ENCODE peak calls at places on chromosomes 1 and 21, in four cellular contexts. One of them, this sample, is unnamed. For H3K9me3, the result is how much of the 10 kb centered on the place peaks cover.

GRCh38 chr1:7042322-7043231 is 257.3 kb downstream of the CAMTA1 start:
- DNase-seq in fibroblast of lung: peak
- DNase-seq in PC-9: no peak
- DNase-seq in A673: peak
- DNase-seq in this sample: no peak

GRCh38 chr1:31902509-31902857 is 35.7 kb downstream of the PTP4A2 start:
- DNase-seq in fibroblast of lung: no peak
- DNase-seq in PC-9: no peak
- DNase-seq in A673: no peak
- DNase-seq in this sample: no peak

GRCh38 chr1:213750231-213751063 is 237.3 kb upstream of the PROX1 start:
- DNase-seq in fibroblast of lung: no peak
- DNase-seq in PC-9: no peak
- DNase-seq in A673: no peak
- DNase-seq in this sample: no peak

GRCh38 chr1:26959722-26960624 is at the start of gene KDF1:
- DNase-seq in fibroblast of lung: no peak
- DNase-seq in PC-9: peak
- DNase-seq in A673: no peak
- DNase-seq in this sample: no peak

GRCh38 chr1:17559618-17560419 is 20.3 kb downstream of the ARHGEF10L start:
- DNase-seq in fibroblast of lung: no peak
- DNase-seq in PC-9: peak
- DNase-seq in A673: no peak
- DNase-seq in this sample: no peak

GRCh38 chr1:165257969-165258459 is 98.5 kb downstream of the LMX1A start:
- DNase-seq in fibroblast of lung: peak
- DNase-seq in PC-9: no peak
- DNase-seq in A673: peak
- DNase-seq in this sample: peak

GRCh38 chr1:61436016-61436415 is 288.9 kb downstream of the TM2D1 start:
- DNase-seq in fibroblast of lung: no peak
- DNase-seq in PC-9: no peak
- DNase-seq in A673: no peak
- DNase-seq in this sample: no peak

GRCh38 chr1:204084247-204084772 is 11.4 kb downstream of the SOX13 start:
- DNase-seq in fibroblast of lung: no peak
- DNase-seq in PC-9: peak
- DNase-seq in A673: no peak
- DNase-seq in this sample: no peak

GRCh38 chr1:119000371-119001180 is 12.4 kb upstream of the TBX15 start:
- DNase-seq in fibroblast of lung: no peak
- DNase-seq in PC-9: no peak
- DNase-seq in A673: peak
- DNase-seq in this sample: no peak

GRCh38 chr1:9233241-9233941 is 1.2 kb upstream of the H6PD start:
- DNase-seq in fibroblast of lung: peak
- DNase-seq in PC-9: no peak
- DNase-seq in A673: no peak
- DNase-seq in this sample: no peak

GRCh38 chr1:154463512-154463990 is 38.5 kb upstream of the TDRD10 start:
- DNase-seq in fibroblast of lung: no peak
- DNase-seq in PC-9: no peak
- DNase-seq in A673: peak
- DNase-seq in this sample: no peak

GRCh38 chr1:223504741-223505140 is 111.5 kb downstream of the CCDC185 start:
- DNase-seq in fibroblast of lung: peak
- DNase-seq in PC-9: no peak
- DNase-seq in A673: peak
- DNase-seq in this sample: no peak

GRCh38 chr1:87399264-87399663 is 70.6 kb downstream of the LMO4 start:
- DNase-seq in fibroblast of lung: no peak
- DNase-seq in PC-9: peak
- DNase-seq in A673: no peak
- DNase-seq in this sample: no peak

GRCh38 chr21:31725202-31725840 is 6.6 kb downstream of the SCAF4 start:
- DNase-seq in fibroblast of lung: no peak
- DNase-seq in PC-9: no peak
- DNase-seq in A673: no peak
- DNase-seq in this sample: no peak

GRCh38 chr1:208088319-208088718 is 155.9 kb downstream of the PLXNA2 start:
- DNase-seq in fibroblast of lung: no peak
- DNase-seq in PC-9: no peak
- DNase-seq in A673: peak
- DNase-seq in this sample: no peak

GRCh38 chr21:35512321-35512720 is 463.2 kb upstream of the RUNX1 start:
- DNase-seq in fibroblast of lung: peak
- DNase-seq in PC-9: no peak
- DNase-seq in A673: no peak
- DNase-seq in this sample: no peak

GRCh38 chr1:235327559-235328270 is at the start of gene ARID4B:
- DNase-seq in fibroblast of lung: no peak
- DNase-seq in PC-9: peak
- DNase-seq in A673: no peak
- DNase-seq in this sample: no peak

GRCh38 chr1:11981378-11982009 is 1.2 kb downstream of the MFN2 start:
- DNase-seq in fibroblast of lung: no peak
- DNase-seq in PC-9: peak
- DNase-seq in A673: no peak
- DNase-seq in this sample: no peak

GRCh38 chr21:15274701-15275255 is 210.0 kb upstream of the NRIP1 start:
- DNase-seq in fibroblast of lung: no peak
- DNase-seq in PC-9: no peak
- DNase-seq in A673: no peak
- DNase-seq in this sample: no peak

GRCh38 chr1:21262282-21263051 is 27.8 kb downstream of the ECE1 start:
- DNase-seq in fibroblast of lung: peak
- DNase-seq in PC-9: no peak
- DNase-seq in A673: no peak
- DNase-seq in this sample: no peak

GRCh38 chr1:67429528-67430357 is 459 bp downstream of the SERBP1 start:
- DNase-seq in fibroblast of lung: no peak
- DNase-seq in PC-9: no peak
- DNase-seq in A673: peak
- DNase-seq in this sample: no peak

GRCh38 chr1:222071313-222071886 is 329.5 kb upstream of the DUSP10 start:
- DNase-seq in fibroblast of lung: peak
- DNase-seq in PC-9: no peak
- DNase-seq in A673: no peak
- DNase-seq in this sample: no peak

GRCh38 chr1:224181453-224181810 is 1.6 kb upstream of the DEGS1 start:
- DNase-seq in fibroblast of lung: no peak
- DNase-seq in PC-9: no peak
- DNase-seq in A673: no peak
- DNase-seq in this sample: no peak

GRCh38 chr21:33800753-33801423 is 114.7 kb downstream of the ATP5PO start:
- DNase-seq in fibroblast of lung: no peak
- DNase-seq in PC-9: no peak
- DNase-seq in A673: no peak
- DNase-seq in this sample: no peak

GRCh38 chr1:17772580-17773215 is 17.6 kb downstream of the ACTL8 start:
- DNase-seq in fibroblast of lung: no peak
- DNase-seq in PC-9: no peak
- DNase-seq in A673: no peak
- DNase-seq in this sample: no peak

GRCh38 chr1:21097744-21098143 is 79.0 kb downstream of the EIF4G3 start:
- DNase-seq in fibroblast of lung: no peak
- DNase-seq in PC-9: no peak
- DNase-seq in A673: no peak
- DNase-seq in this sample: no peak

GRCh38 chr1:152783095-152783494 is 3.0 kb upstream of the LCE1E start:
- DNase-seq in fibroblast of lung: no peak
- DNase-seq in PC-9: no peak
- DNase-seq in A673: no peak
- DNase-seq in this sample: no peak
- H3K9me3 ChIP-seq in fibroblast of lung: under half
- H3K9me3 ChIP-seq in PC-9: under half
- H3K9me3 ChIP-seq in A673: under half
- H3K9me3 ChIP-seq in this sample: under half

GRCh38 chr21:23886828-23887708 is 1720.2 kb downstream of the MRPL39 start:
- DNase-seq in fibroblast of lung: no peak
- DNase-seq in PC-9: no peak
- DNase-seq in A673: no peak
- DNase-seq in this sample: no peak
- H3K9me3 ChIP-seq in fibroblast of lung: under half
- H3K9me3 ChIP-seq in PC-9: under half
- H3K9me3 ChIP-seq in A673: under half
- H3K9me3 ChIP-seq in this sample: under half

GRCh38 chr1:36162680-36163079 is 6.7 kb downstream of the MAP7D1 start:
- DNase-seq in fibroblast of lung: no peak
- DNase-seq in PC-9: no peak
- DNase-seq in A673: no peak
- DNase-seq in this sample: no peak
- H3K9me3 ChIP-seq in fibroblast of lung: under half
- H3K9me3 ChIP-seq in PC-9: under half
- H3K9me3 ChIP-seq in A673: under half
- H3K9me3 ChIP-seq in this sample: under half

GRCh38 chr1:227526524-227526923 is 36.8 kb upstream of the ZNF678 start:
- DNase-seq in fibroblast of lung: no peak
- DNase-seq in PC-9: no peak
- DNase-seq in A673: no peak
- DNase-seq in this sample: no peak

DNA sequence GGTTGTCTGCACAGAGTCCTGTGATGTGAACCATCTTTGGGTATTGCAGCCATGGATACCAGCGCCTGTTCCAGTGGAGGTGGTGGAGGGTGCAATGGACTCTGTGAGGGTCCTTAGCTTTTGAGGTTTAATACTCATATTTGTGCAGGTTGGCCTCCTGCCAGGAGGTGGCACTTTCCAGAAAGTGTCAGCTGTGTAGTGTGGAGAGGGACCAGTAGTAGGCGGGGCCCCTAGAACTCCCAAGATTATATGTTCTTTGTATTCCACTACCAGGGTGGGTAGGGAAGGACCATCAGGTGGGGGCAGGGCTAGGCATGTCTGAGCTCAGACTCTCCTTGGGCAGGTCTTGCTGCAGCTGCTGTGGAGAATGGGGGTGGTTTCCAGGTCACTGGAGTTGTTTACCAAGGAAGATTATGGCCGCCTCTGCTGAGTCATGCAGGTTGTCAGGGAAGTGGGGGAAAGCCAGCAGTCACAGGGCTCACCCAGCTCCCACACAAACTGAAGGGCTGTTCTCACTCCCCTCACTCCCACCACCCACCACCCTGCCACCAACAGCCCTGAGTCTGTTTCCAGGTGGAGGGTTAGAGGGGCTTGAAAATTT is 31.2 kb upstream of the ZNF678 start:
- DNase-seq in fibroblast of lung: no peak
- DNase-seq in PC-9: peak
- DNase-seq in A673: no peak
- DNase-seq in this sample: no peak
- H3K9me3 ChIP-seq in fibroblast of lung: under half
- H3K9me3 ChIP-seq in PC-9: under half
- H3K9me3 ChIP-seq in A673: under half
- H3K9me3 ChIP-seq in this sample: under half

GRCh38 chr1:2803086-2803930 is 1.8 kb upstream of the TTC34 start:
- DNase-seq in fibroblast of lung: no peak
- DNase-seq in PC-9: no peak
- DNase-seq in A673: no peak
- DNase-seq in this sample: no peak

GRCh38 chr1:2801535-2802291 is at the start of gene TTC34:
- DNase-seq in fibroblast of lung: peak
- DNase-seq in PC-9: no peak
- DNase-seq in A673: peak
- DNase-seq in this sample: no peak

GRCh38 chr1:2801046-2801445 is 447 bp downstream of the TTC34 start:
- DNase-seq in fibroblast of lung: no peak
- DNase-seq in PC-9: no peak
- DNase-seq in A673: no peak
- DNase-seq in this sample: no peak

GRCh38 chr1:2803931-2804627 is 2.6 kb upstream of the TTC34 start:
- DNase-seq in fibroblast of lung: no peak
- DNase-seq in PC-9: no peak
- DNase-seq in A673: no peak
- DNase-seq in this sample: no peak

GRCh38 chr1:2802421-2802961 is 998 bp upstream of the TTC34 start:
- DNase-seq in fibroblast of lung: no peak
- DNase-seq in PC-9: no peak
- DNase-seq in A673: no peak
- DNase-seq in this sample: no peak
- H3K9me3 ChIP-seq in fibroblast of lung: under half
- H3K9me3 ChIP-seq in PC-9: under half
- H3K9me3 ChIP-seq in A673: under half
- H3K9me3 ChIP-seq in this sample: under half